ENCODE peak calls at places on chromosomes 13 and 19, in six cellular contexts. E, F, T, B, M and X are unnamed samples.
A peak's percentile ranks its signal among the peaks of the same experiment; 100 is the strongest.

GRCh38 chr13:40618581-40619478 is 47.6 kb downstream of the FOXO1 start:
- DNase-seq in F (no peak), M (no peak), T (no peak), B (no peak), E (no peak), X (no peak)

GRCh38 chr13:19836472-19836871 is 27.0 kb downstream of the ZMYM5 start:
- DNase-seq in T (no peak), M (no peak), B (no peak), F (no peak), E (no peak), X (no peak)

GRCh38 chr19:9863759-9864158 is 28.6 kb downstream of the PIN1 start:
- DNase-seq in T (no peak), E (no peak), F (no peak), M (no peak), B (no peak), X (no peak)

GRCh38 chr13:74681891-74682290 is 547.7 kb upstream of the KLF12 start:
- DNase-seq in M (no peak), T (no peak), F (no peak), E (no peak), B (no peak), X (no peak)

GRCh38 chr13:28718186-28718537 is 608 bp downstream of the SLC46A3 start:
- DNase-seq in T (no peak), E (no peak), F (no peak), M (no peak), B (no peak), X (no peak)

GRCh38 chr13:98267080-98267912 is 90.2 kb upstream of the RNF113B start:
- DNase-seq in E (peak; percentile 68), M (no peak), F (no peak), T (peak; percentile 35), B (no peak), X (no peak)

GRCh38 chr13:46077260-46077659 is 24.7 kb upstream of the ZC3H13 start:
- DNase-seq in F (no peak), E (no peak), T (no peak), B (no peak), M (no peak), X (no peak)

GRCh38 chr19:39941615-39942507 is 7.4 kb upstream of the FCGBP start:
- DNase-seq in B (no peak), M (no peak), T (no peak), F (no peak), E (no peak), X (no peak)

GRCh38 chr13:27304611-27305010 is 34.0 kb downstream of the RASL11A start:
- DNase-seq in M (no peak), B (no peak), F (no peak), E (no peak), T (no peak), X (no peak)

GRCh38 chr13:109720758-109721184 is 65.6 kb downstream of the IRS2 start:
- DNase-seq in F (no peak), T (no peak), B (no peak), M (no peak), E (no peak), X (no peak)

GRCh38 chr13:51262501-51263211 is 40.5 kb downstream of the FAM124A start:
- DNase-seq in T (no peak), E (no peak), F (no peak), B (no peak), M (no peak), X (no peak)

GRCh38 chr19:47863514-47863936 is 4.5 kb downstream of the TPRX2 start:
- DNase-seq in M (peak; percentile 92), E (peak; percentile 89), F (peak; percentile 89), B (peak; percentile 92), T (peak; percentile 72), X (peak; percentile 85)

GRCh38 chr19:532578-533484 is 1.3 kb downstream of the CDC34 start:
- DNase-seq in F (peak; percentile 85), T (peak; percentile 79), M (peak; percentile 95), B (peak; percentile 86), E (peak; percentile 67), X (peak; percentile 92)

GRCh38 chr19:16200038-16200775 is 2.5 kb downstream of the AP1M1 start:
- DNase-seq in F (no peak), E (no peak), M (no peak), B (peak; percentile 75), T (peak; percentile 14), X (no peak)

GRCh38 chr19:30256510-30256850 is 115.7 kb upstream of the ZNF536 start:
- DNase-seq in B (no peak), T (no peak), F (no peak), M (no peak), E (no peak), X (no peak)

GRCh38 chr19:16036397-16036925 is 39.8 kb upstream of the TPM4 start:
- DNase-seq in F (no peak), E (no peak), M (no peak), B (no peak), T (no peak), X (no peak)

GRCh38 chr13:113489171-113489548 is 1.4 kb downstream of the DCUN1D2 start:
- DNase-seq in T (no peak), F (no peak), B (no peak), M (no peak), E (no peak), X (no peak)

GRCh38 chr19:35718345-35719041 is 690 bp downstream of the KMT2B start:
- DNase-seq in T (peak; percentile 56), B (peak; percentile 83), F (peak; percentile 49), M (peak; percentile 89), E (peak; percentile 68), X (peak; percentile 73)

GRCh38 chr13:34294483-34295129 is 476.7 kb downstream of the RFC3 start:
- DNase-seq in M (no peak), E (no peak), B (no peak), F (peak; percentile 13), T (peak; percentile 33), X (peak; percentile 13)

GRCh38 chr19:40803857-40804782 is 5.1 kb downstream of the EGLN2 start:
- DNase-seq in E (peak; percentile 77), T (peak; percentile 90), M (peak; percentile 85), B (peak; percentile 89), F (peak; percentile 61), X (no peak)

GRCh38 chr13:42398542-42398941 is 126.6 kb downstream of the AKAP11 start:
- DNase-seq in T (no peak), M (no peak), B (no peak), F (no peak), E (no peak), X (no peak)

DNA sequence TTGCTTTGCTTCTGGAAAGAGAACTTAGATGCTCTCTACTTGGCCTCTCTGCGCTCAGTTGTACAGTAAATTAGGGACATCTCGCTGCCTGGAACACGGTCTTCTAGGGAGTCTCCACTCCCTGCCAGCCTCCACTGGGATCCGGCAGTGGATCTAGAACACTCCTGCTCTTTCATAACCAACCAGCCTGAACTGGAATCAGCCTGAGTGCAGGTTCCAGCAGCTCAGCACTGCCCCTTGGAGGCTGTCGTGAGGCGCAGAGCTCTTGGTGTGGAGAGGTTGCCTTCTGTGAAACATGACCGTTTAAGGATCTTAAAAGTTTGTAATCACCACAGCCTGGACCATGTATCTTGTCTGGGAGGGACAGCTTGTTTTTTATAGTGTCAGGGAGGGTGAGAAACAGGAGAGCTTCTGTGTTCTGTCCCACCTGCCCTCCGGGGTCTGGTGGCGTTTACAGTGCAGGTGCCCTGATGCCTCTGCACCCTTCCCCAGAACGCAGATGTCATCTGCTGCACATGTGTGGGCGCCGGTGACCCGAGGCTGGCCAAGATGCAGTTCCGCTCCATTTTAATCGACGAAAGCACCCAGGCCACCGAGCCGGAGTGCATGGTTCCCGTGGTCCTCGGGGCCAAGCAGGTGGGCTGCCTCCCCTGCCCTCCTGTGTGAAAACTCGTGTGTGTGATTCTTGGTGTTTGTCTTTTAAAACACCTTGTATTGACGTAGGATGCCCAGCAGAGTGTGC is 24.8 kb downstream of the UPF1 start:
- DNase-seq in F (no peak), M (no peak), B (no peak), E (no peak), T (no peak), X (no peak)
- H3K4me1 ChIP-seq in F (peaks cover 21% of the 10 kb centered on the region), M (no peaks in the 10 kb centered on the region), B (peaks cover 14% of the 10 kb centered on the region), E (no peaks in the 10 kb centered on the region), T (no peaks in the 10 kb centered on the region), X (no peaks in the 10 kb centered on the region)

DNA sequence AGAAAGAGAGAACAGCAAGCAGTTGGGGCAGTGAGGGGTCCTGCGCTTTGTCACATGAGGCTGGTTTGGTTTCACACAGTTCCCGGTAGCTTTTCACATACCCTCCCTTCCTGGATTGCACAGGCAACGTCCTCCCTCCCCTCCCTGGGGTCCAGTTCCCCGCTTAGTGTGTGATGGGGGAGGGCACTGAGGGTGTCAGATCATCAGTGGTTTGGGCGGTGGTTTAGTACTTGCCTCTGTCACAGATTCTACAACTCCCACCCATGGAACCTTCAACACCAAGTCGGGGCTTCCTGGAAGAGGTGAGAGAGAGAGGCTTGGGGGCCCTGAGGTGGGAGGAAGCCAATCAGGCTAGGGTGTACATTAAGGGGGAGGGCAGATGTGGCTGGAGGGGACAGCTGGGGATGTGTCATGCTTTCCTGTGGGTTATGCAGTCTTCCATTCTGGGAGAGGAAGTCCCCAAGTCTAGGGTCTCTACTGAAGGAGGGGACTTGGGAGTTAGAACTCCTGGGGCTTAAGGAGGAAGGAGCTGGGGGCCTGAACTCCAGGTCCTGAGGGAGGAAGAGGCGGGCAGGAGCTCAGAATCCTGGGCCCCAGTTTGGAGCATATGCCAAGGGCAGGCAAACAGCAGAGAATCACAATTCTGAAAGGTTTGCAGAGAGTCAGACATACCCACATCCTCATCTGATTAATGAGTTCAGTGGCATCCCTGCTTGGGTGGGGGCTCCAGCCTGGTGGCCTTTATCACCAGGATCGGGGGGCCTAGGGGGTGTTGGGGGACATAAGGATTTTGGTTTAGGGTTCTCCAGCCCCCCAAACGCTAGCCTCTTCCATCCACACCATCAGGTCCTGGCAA is at the start of gene NKG7:
- DNase-seq in B (no peak), F (no peak), T (no peak), E (peak; percentile 38), M (no peak), X (no peak)
- H3K4me1 ChIP-seq in B (no peaks in the 10 kb centered on the region), F (peaks cover 6% of the 10 kb centered on the region), T (no peaks in the 10 kb centered on the region), E (peaks cover 6% of the 10 kb centered on the region), M (no peaks in the 10 kb centered on the region), X (peaks cover 4% of the 10 kb centered on the region)

DNA sequence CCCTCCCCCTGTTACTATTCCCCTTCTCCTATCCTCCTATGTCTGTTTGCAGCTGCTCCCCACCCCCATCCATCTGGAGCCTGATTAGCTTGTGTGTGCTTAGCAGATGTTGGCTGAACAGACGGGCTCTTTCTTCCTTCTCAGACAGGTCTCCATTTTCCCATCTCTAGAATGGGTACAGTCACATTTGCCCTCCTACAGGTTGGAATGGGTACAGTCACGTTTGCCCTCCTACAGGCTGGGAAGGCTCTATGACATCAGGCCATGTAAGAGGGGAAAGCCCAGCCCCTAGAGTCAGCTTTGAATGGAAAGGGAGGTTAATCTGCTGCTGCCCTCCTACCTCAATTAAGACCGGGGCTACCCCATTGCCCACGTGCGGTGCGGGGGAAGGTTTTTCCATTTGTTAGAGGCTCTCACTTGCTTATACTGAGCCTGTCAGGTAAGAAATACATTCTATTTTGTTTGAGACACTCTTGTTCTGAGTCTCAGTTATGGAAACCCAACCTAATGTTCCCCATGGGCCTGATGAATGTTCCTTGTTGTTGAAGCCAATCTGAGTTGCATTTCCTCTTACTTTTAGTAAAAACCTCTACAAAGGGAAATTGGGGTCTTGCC is 2.2 kb upstream of the CLEC17A start:
- DNase-seq in F (no peak), E (no peak), B (no peak), T (no peak), M (no peak), X (no peak)
- H3K4me1 ChIP-seq in F (no peaks in the 10 kb centered on the region), E (no peaks in the 10 kb centered on the region), B (no peaks in the 10 kb centered on the region), T (no peaks in the 10 kb centered on the region), M (no peaks in the 10 kb centered on the region), X (no peaks in the 10 kb centered on the region)

DNA sequence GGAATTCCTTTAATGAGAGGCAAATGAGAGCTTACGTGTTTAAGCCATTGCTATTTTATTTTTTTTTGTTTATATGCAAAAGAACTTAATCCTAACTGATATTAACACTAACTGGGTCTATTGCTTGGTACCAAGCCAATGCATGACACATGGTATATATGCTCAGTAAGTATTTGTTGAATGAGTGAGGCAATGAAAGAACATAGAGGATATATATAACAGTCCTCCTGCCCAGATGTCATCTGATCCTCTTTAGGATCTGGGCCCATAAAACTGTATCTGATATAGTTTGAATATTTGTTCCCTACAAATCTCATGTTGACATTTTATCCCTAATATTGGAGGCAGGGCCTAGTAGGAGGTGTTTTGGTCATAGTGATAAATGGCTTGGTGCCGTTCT is 13.0 kb upstream of the ALOX5AP start:
- DNase-seq in T (no peak), B (no peak), M (no peak), E (no peak), F (no peak), X (no peak)
- H3K4me1 ChIP-seq in T (no peaks in the 10 kb centered on the region), B (peaks cover 10% of the 10 kb centered on the region), M (no peaks in the 10 kb centered on the region), E (no peaks in the 10 kb centered on the region), F (peaks cover 4% of the 10 kb centered on the region), X (no peaks in the 10 kb centered on the region)